ENCODE peak calls at places on chromosomes 5 and 9, in eight cellular contexts. One of them, this sample, is unnamed.

GRCh38 chr9:70971698-70972097 is 149.7 kb downstream of the TRPM3 start:
- DNase-seq in sigmoid colon: no peak
- DNase-seq in breast epithelium: no peak
- DNase-seq in left ventricle myocardium inferior: no peak
- DNase-seq in mammary epithelial cell: no peak
- DNase-seq in body of pancreas: no peak
- DNase-seq in tibial nerve: no peak
- DNase-seq in uterus: no peak
- DNase-seq in this sample: no peak

GRCh38 chr9:83964973-83965349 is 15.1 kb downstream of the HNRNPK start:
- DNase-seq in sigmoid colon: no peak
- DNase-seq in breast epithelium: no peak
- DNase-seq in left ventricle myocardium inferior: no peak
- DNase-seq in mammary epithelial cell: no peak
- DNase-seq in body of pancreas: no peak
- DNase-seq in tibial nerve: no peak
- DNase-seq in uterus: no peak
- DNase-seq in this sample: no peak

GRCh38 chr5:54520940-54521339 is 3.4 kb downstream of the SNX18 start:
- DNase-seq in sigmoid colon: no peak
- DNase-seq in breast epithelium: no peak
- DNase-seq in left ventricle myocardium inferior: no peak
- DNase-seq in mammary epithelial cell: no peak
- DNase-seq in body of pancreas: no peak
- DNase-seq in tibial nerve: no peak
- DNase-seq in uterus: no peak
- DNase-seq in this sample: no peak

GRCh38 chr9:33290994-33291397 is 680 bp downstream of the NFX1 start:
- DNase-seq in sigmoid colon: no peak
- DNase-seq in breast epithelium: no peak
- DNase-seq in left ventricle myocardium inferior: no peak
- DNase-seq in mammary epithelial cell: no peak
- DNase-seq in body of pancreas: no peak
- DNase-seq in tibial nerve: no peak
- DNase-seq in uterus: no peak
- DNase-seq in this sample: no peak

GRCh38 chr5:73617510-73618279 is 8.3 kb upstream of the ARHGEF28 start:
- DNase-seq in sigmoid colon: no peak
- DNase-seq in breast epithelium: no peak
- DNase-seq in left ventricle myocardium inferior: no peak
- DNase-seq in mammary epithelial cell: no peak
- DNase-seq in body of pancreas: no peak
- DNase-seq in tibial nerve: no peak
- DNase-seq in uterus: no peak
- DNase-seq in this sample: no peak

GRCh38 chr9:7507539-7508251 is 291.9 kb downstream of the DMAC1 start:
- DNase-seq in sigmoid colon: no peak
- DNase-seq in breast epithelium: no peak
- DNase-seq in left ventricle myocardium inferior: peak; percentile 56
- DNase-seq in mammary epithelial cell: no peak
- DNase-seq in body of pancreas: no peak
- DNase-seq in tibial nerve: no peak
- DNase-seq in uterus: no peak
- DNase-seq in this sample: no peak

GRCh38 chr5:45532826-45533624 is 163.2 kb downstream of the HCN1 start:
- DNase-seq in sigmoid colon: no peak
- DNase-seq in breast epithelium: no peak
- DNase-seq in left ventricle myocardium inferior: no peak
- DNase-seq in mammary epithelial cell: no peak
- DNase-seq in body of pancreas: no peak
- DNase-seq in tibial nerve: no peak
- DNase-seq in uterus: no peak
- DNase-seq in this sample: no peak

GRCh38 chr9:123893831-123894460 is 36.0 kb downstream of the DENND1A start:
- DNase-seq in sigmoid colon: no peak
- DNase-seq in breast epithelium: no peak
- DNase-seq in left ventricle myocardium inferior: no peak
- DNase-seq in mammary epithelial cell: no peak
- DNase-seq in body of pancreas: no peak
- DNase-seq in tibial nerve: no peak
- DNase-seq in uterus: no peak
- DNase-seq in this sample: no peak

GRCh38 chr5:42242829-42243485 is 180.3 kb upstream of the GHR start:
- DNase-seq in sigmoid colon: peak; percentile 72
- DNase-seq in breast epithelium: no peak
- DNase-seq in left ventricle myocardium inferior: no peak
- DNase-seq in mammary epithelial cell: no peak
- DNase-seq in body of pancreas: no peak
- DNase-seq in tibial nerve: no peak
- DNase-seq in uterus: no peak
- DNase-seq in this sample: no peak

GRCh38 chr9:122191519-122191918 is 31.8 kb downstream of the MORN5 start:
- DNase-seq in sigmoid colon: no peak
- DNase-seq in breast epithelium: no peak
- DNase-seq in left ventricle myocardium inferior: no peak
- DNase-seq in mammary epithelial cell: peak; percentile 68
- DNase-seq in body of pancreas: no peak
- DNase-seq in tibial nerve: no peak
- DNase-seq in uterus: no peak
- DNase-seq in this sample: no peak

DNA sequence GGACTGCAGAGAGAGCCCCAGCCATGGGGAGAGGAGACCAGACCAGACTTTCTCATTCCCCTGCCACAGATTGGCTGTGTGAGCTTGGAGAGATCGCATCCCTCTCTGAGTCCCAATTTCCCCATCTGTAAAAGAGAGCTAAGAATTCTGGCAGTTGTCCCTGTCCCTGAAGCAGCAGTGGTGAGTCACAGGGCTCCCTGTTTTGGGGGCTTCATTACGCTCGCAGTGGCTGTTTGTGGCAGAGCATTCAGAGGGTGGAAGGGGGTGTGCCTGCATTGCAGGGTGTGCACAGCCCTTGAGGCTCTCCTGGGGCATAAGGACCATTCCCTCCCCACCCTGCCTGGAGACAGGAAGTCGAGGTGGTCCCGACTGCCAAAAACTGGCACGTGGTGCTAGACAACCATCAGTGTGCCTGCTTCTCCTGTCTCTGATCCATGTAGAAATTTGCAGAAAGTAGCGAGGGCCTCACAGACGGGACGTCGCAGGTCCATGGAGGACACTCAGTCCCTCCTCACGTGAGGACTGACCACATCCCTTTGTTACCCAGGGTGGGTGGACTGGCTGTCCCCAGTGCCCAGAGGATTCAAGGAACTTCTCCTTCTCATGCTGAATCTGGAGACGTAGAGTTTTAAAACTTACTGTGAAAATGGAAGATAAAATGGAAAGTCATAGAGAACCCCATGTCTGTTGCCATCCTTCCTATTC is 35.3 kb downstream of the HRH2 start:
- DNase-seq in sigmoid colon: peak; percentile 64
- DNase-seq in breast epithelium: no peak
- DNase-seq in left ventricle myocardium inferior: no peak
- DNase-seq in mammary epithelial cell: no peak
- DNase-seq in body of pancreas: no peak
- DNase-seq in tibial nerve: no peak
- DNase-seq in uterus: no peak
- DNase-seq in this sample: no peak
- H3K27me3 ChIP-seq in sigmoid colon: no peaks in the 10 kb centered on the region
- H3K27me3 ChIP-seq in breast epithelium: peaks cover 8% of the 10 kb centered on the region
- H3K27me3 ChIP-seq in left ventricle myocardium inferior: no peaks in the 10 kb centered on the region
- H3K27me3 ChIP-seq in mammary epithelial cell: no peaks in the 10 kb centered on the region
- H3K27me3 ChIP-seq in body of pancreas: no peaks in the 10 kb centered on the region
- H3K27me3 ChIP-seq in tibial nerve: no peaks in the 10 kb centered on the region
- H3K27me3 ChIP-seq in uterus: no peaks in the 10 kb centered on the region
- H3K27me3 ChIP-seq in this sample: no peaks in the 10 kb centered on the region

GRCh38 chr9:2083552-2083951 is 68.4 kb downstream of the SMARCA2 start:
- DNase-seq in sigmoid colon: no peak
- DNase-seq in breast epithelium: no peak
- DNase-seq in left ventricle myocardium inferior: no peak
- DNase-seq in mammary epithelial cell: no peak
- DNase-seq in body of pancreas: no peak
- DNase-seq in tibial nerve: no peak
- DNase-seq in uterus: no peak
- DNase-seq in this sample: no peak

GRCh38 chr9:2082802-2083201 is 67.7 kb downstream of the SMARCA2 start:
- DNase-seq in sigmoid colon: no peak
- DNase-seq in breast epithelium: no peak
- DNase-seq in left ventricle myocardium inferior: no peak
- DNase-seq in mammary epithelial cell: no peak
- DNase-seq in body of pancreas: no peak
- DNase-seq in tibial nerve: no peak
- DNase-seq in uterus: no peak
- DNase-seq in this sample: no peak

GRCh38 chr9:2086971-2087370 is 71.8 kb downstream of the SMARCA2 start:
- DNase-seq in sigmoid colon: no peak
- DNase-seq in breast epithelium: no peak
- DNase-seq in left ventricle myocardium inferior: no peak
- DNase-seq in mammary epithelial cell: no peak
- DNase-seq in body of pancreas: no peak
- DNase-seq in tibial nerve: no peak
- DNase-seq in uterus: no peak
- DNase-seq in this sample: no peak

GRCh38 chr9:2085719-2086515 is 70.8 kb downstream of the SMARCA2 start:
- DNase-seq in sigmoid colon: no peak
- DNase-seq in breast epithelium: peak; percentile 26
- DNase-seq in left ventricle myocardium inferior: no peak
- DNase-seq in mammary epithelial cell: no peak
- DNase-seq in body of pancreas: no peak
- DNase-seq in tibial nerve: no peak
- DNase-seq in uterus: peak; percentile 36
- DNase-seq in this sample: no peak

GRCh38 chr9:2087500-2088313 is 72.6 kb downstream of the SMARCA2 start:
- DNase-seq in sigmoid colon: no peak
- DNase-seq in breast epithelium: no peak
- DNase-seq in left ventricle myocardium inferior: no peak
- DNase-seq in mammary epithelial cell: peak; percentile 50
- DNase-seq in body of pancreas: no peak
- DNase-seq in tibial nerve: no peak
- DNase-seq in uterus: no peak
- DNase-seq in this sample: no peak
- TF ChIP-seq CTCF in sigmoid colon: peak; percentile 25
- TF ChIP-seq CTCF in breast epithelium: peak; percentile 42
- TF ChIP-seq CTCF in left ventricle myocardium inferior: peak; percentile 69
- TF ChIP-seq CTCF in mammary epithelial cell: peak; percentile 77
- TF ChIP-seq CTCF in body of pancreas: peak; percentile 65
- TF ChIP-seq CTCF in tibial nerve: peak; percentile 41
- TF ChIP-seq CTCF in uterus: peak; percentile 47
- TF ChIP-seq CTCF in this sample: peak; percentile 93

DNA sequence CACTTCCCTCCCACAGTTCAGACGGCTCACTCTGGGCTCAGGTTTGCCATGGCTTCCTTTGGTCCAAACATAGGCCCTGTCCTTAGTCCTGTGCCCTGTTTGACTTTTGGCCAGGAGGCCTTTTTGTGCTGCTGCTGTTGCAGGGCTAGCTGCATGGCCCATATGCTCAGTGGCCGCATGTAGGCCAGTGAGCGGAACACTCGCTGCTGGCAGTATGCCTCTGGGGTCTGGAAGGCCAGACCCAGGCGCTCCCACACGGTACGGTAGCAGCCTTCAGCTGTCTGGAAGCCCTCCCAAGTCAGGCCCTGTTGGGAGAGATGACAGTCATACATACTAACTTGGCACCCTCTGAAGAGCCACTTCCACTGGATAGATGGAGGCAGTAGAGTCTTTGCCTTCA is 4.7 kb downstream of the CREB3 start:
- DNase-seq in sigmoid colon: no peak
- DNase-seq in breast epithelium: no peak
- DNase-seq in left ventricle myocardium inferior: no peak
- DNase-seq in mammary epithelial cell: no peak
- DNase-seq in body of pancreas: no peak
- DNase-seq in tibial nerve: no peak
- DNase-seq in uterus: no peak
- DNase-seq in this sample: no peak
- H3K27ac ChIP-seq in sigmoid colon: no peak overlapping the region
- H3K27ac ChIP-seq in breast epithelium: no peak overlapping the region
- H3K27ac ChIP-seq in left ventricle myocardium inferior: peak overlapping the region; percentile 48
- H3K27ac ChIP-seq in mammary epithelial cell: no peak overlapping the region
- H3K27ac ChIP-seq in body of pancreas: no peak overlapping the region
- H3K27ac ChIP-seq in tibial nerve: no peak overlapping the region
- H3K27ac ChIP-seq in uterus: no peak overlapping the region
- H3K27ac ChIP-seq in this sample: no peak overlapping the region

DNA sequence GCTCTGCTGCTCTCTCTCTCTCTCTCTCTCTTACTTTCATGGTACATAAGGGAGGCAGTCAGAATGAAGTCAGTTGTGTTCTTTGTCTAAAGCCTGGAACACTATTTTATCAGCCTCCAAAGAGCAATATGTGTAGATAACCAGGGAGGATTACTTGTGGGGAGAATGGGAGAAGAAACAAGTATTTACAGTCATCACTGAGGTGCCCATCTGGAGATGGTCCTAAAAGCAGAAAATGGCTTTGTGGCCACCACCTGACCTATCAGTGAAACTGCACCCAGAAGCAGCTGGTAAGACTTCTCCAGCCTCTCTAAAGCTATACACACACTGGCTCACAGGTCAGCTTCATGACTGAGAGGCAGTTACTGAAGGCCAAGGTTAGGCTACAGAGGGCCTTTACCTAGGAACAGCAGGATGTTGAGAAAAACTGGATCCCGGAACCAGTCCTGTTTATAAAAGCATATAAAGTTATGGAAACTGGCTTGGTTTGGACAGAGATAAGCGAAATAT is 75.1 kb downstream of the MRPS27 start:
- DNase-seq in sigmoid colon: no peak
- DNase-seq in breast epithelium: no peak
- DNase-seq in left ventricle myocardium inferior: no peak
- DNase-seq in mammary epithelial cell: no peak
- DNase-seq in body of pancreas: no peak
- DNase-seq in tibial nerve: no peak
- DNase-seq in uterus: peak; percentile 35
- DNase-seq in this sample: no peak
- H3K27me3 ChIP-seq in sigmoid colon: no peaks in the 10 kb centered on the region
- H3K27me3 ChIP-seq in breast epithelium: no peaks in the 10 kb centered on the region
- H3K27me3 ChIP-seq in left ventricle myocardium inferior: no peaks in the 10 kb centered on the region
- H3K27me3 ChIP-seq in mammary epithelial cell: no peaks in the 10 kb centered on the region
- H3K27me3 ChIP-seq in body of pancreas: no peaks in the 10 kb centered on the region
- H3K27me3 ChIP-seq in tibial nerve: no peaks in the 10 kb centered on the region
- H3K27me3 ChIP-seq in uterus: no peaks in the 10 kb centered on the region
- H3K27me3 ChIP-seq in this sample: no peaks in the 10 kb centered on the region

DNA sequence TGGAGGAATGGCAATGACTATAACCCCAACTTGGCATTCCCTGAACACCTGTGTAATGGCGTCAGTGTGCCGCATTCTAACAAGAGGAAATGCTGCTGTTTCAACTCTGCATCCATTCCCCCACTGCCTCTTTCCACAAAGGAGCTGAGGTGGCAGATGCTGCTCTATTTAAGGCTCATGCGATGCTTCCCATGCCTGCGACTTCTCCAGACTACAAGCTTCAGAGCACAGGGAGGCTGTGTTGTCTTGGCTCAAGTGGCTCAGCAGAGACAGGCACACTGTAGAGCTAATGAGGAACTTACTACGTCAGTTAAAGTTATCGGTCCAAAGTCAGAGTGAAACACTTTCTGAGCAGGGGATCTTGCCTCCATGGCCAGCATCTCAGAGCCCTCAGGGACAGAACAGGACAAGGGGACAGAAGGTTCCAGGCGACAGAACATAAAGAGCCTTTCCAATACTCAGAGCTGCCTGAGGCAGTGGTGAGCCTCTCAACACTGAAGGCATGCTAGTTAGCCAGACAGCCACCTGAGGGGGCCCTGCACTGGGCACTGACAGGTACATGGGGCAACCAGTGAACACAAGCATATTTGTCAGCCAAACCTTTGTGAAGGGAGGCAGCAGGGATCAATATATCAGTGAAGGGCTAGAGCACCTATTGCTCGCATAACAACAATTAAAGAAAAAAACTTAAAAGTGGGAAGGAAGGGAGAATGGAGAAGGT is 21.8 kb downstream of the TNIP1 start:
- DNase-seq in sigmoid colon: no peak
- DNase-seq in breast epithelium: no peak
- DNase-seq in left ventricle myocardium inferior: no peak
- DNase-seq in mammary epithelial cell: no peak
- DNase-seq in body of pancreas: no peak
- DNase-seq in tibial nerve: no peak
- DNase-seq in uterus: no peak
- DNase-seq in this sample: no peak
- TF ChIP-seq CTCF in sigmoid colon: no peak
- TF ChIP-seq CTCF in breast epithelium: no peak
- TF ChIP-seq CTCF in left ventricle myocardium inferior: peak; percentile 25
- TF ChIP-seq CTCF in mammary epithelial cell: peak; percentile 3
- TF ChIP-seq CTCF in body of pancreas: no peak
- TF ChIP-seq CTCF in tibial nerve: no peak
- TF ChIP-seq CTCF in uterus: no peak
- TF ChIP-seq CTCF in this sample: no peak

This sample was measured in CD4-positive, alpha-beta T cell.